ENCODE peak calls at places on chromosomes 2 and 18, in ten cellular contexts. One of them, this sample, is unnamed. For H3K4me1, the result is how much of the 10 kb centered on the place peaks cover.

GRCh38 chr2:162828545-162828944 is 10.0 kb downstream of the KCNH7 start:
- DNase-seq in lung: no peak
- DNase-seq in DND-41: no peak
- DNase-seq in upper lobe of right lung: no peak
- DNase-seq in IMR-90: no peak
- DNase-seq in H1: no peak
- DNase-seq in tibial artery: no peak
- DNase-seq in kidney: no peak
- DNase-seq in MM.1S: peak
- DNase-seq in HCT116: no peak
- DNase-seq in this sample: no peak

GRCh38 chr2:123993728-123994323 is 31.3 kb upstream of the CNTNAP5 start:
- DNase-seq in lung: peak
- DNase-seq in DND-41: peak
- DNase-seq in upper lobe of right lung: no peak
- DNase-seq in IMR-90: no peak
- DNase-seq in H1: peak
- DNase-seq in tibial artery: no peak
- DNase-seq in kidney: no peak
- DNase-seq in MM.1S: peak
- DNase-seq in HCT116: no peak
- DNase-seq in this sample: no peak

GRCh38 chr2:54106631-54107454 is 8.6 kb upstream of the ACYP2 start:
- DNase-seq in lung: no peak
- DNase-seq in DND-41: peak
- DNase-seq in upper lobe of right lung: no peak
- DNase-seq in IMR-90: peak
- DNase-seq in H1: no peak
- DNase-seq in tibial artery: no peak
- DNase-seq in kidney: no peak
- DNase-seq in MM.1S: peak
- DNase-seq in HCT116: peak
- DNase-seq in this sample: no peak

GRCh38 chr18:24983566-24983965 is 368.4 kb downstream of the ZNF521 start:
- DNase-seq in lung: no peak
- DNase-seq in DND-41: no peak
- DNase-seq in upper lobe of right lung: no peak
- DNase-seq in IMR-90: no peak
- DNase-seq in H1: no peak
- DNase-seq in tibial artery: no peak
- DNase-seq in kidney: no peak
- DNase-seq in MM.1S: no peak
- DNase-seq in HCT116: no peak
- DNase-seq in this sample: no peak

GRCh38 chr2:127637725-127638252 is 8.2 kb upstream of the GPR17 start:
- DNase-seq in lung: no peak
- DNase-seq in DND-41: peak
- DNase-seq in upper lobe of right lung: no peak
- DNase-seq in IMR-90: peak
- DNase-seq in H1: peak
- DNase-seq in tibial artery: no peak
- DNase-seq in kidney: no peak
- DNase-seq in MM.1S: no peak
- DNase-seq in HCT116: peak
- DNase-seq in this sample: peak

GRCh38 chr18:36499938-36500337 is 202.4 kb downstream of the FHOD3 start:
- DNase-seq in lung: no peak
- DNase-seq in DND-41: no peak
- DNase-seq in upper lobe of right lung: no peak
- DNase-seq in IMR-90: no peak
- DNase-seq in H1: no peak
- DNase-seq in tibial artery: no peak
- DNase-seq in kidney: no peak
- DNase-seq in MM.1S: no peak
- DNase-seq in HCT116: no peak
- DNase-seq in this sample: no peak

GRCh38 chr2:46175409-46175808 is 121.8 kb upstream of the EPAS1 start:
- DNase-seq in lung: no peak
- DNase-seq in DND-41: no peak
- DNase-seq in upper lobe of right lung: no peak
- DNase-seq in IMR-90: peak
- DNase-seq in H1: no peak
- DNase-seq in tibial artery: no peak
- DNase-seq in kidney: no peak
- DNase-seq in MM.1S: no peak
- DNase-seq in HCT116: no peak
- DNase-seq in this sample: no peak

GRCh38 chr18:33946322-33946721 is 278.4 kb downstream of the NOL4 start:
- DNase-seq in lung: no peak
- DNase-seq in DND-41: no peak
- DNase-seq in upper lobe of right lung: no peak
- DNase-seq in IMR-90: no peak
- DNase-seq in H1: no peak
- DNase-seq in tibial artery: no peak
- DNase-seq in kidney: no peak
- DNase-seq in MM.1S: no peak
- DNase-seq in HCT116: no peak
- DNase-seq in this sample: no peak

DNA sequence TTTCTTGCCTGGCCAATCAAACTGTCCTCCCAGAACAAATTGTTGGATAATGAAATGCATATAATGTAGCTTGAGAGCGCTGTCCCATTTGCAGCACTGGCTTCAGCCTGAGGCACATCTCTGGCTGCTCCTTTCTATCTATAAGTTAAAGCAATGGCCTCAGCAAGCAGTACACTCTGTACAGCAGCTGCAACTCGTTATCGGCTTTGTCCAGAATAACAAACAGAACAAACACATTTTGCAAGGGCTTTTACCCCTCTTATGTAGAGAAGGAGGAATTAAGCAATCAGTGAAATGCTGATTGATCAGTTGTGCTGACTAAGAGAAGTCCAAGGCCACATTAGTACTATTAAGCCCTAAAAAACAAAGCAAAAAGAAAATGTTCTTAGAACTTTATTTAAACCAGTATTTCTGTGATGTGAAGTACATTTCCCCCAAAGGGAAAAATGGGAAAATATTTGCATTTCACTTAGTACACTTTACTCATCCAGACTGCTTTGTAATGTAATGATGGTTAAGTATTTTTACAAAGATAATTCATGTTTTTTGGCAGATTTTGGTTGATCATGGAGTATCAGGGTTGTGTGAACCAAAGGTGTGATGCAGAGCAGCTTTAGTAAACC is 15.0 kb upstream of the CPS1 start:
- DNase-seq in lung: no peak
- DNase-seq in DND-41: no peak
- DNase-seq in upper lobe of right lung: no peak
- DNase-seq in IMR-90: peak
- DNase-seq in H1: no peak
- DNase-seq in tibial artery: no peak
- DNase-seq in kidney: no peak
- DNase-seq in MM.1S: no peak
- DNase-seq in HCT116: no peak
- DNase-seq in this sample: no peak
- H3K4me1 ChIP-seq in lung: under half
- H3K4me1 ChIP-seq in DND-41: under half
- H3K4me1 ChIP-seq in upper lobe of right lung: under half
- H3K4me1 ChIP-seq in IMR-90: under half
- H3K4me1 ChIP-seq in H1: under half
- H3K4me1 ChIP-seq in tibial artery: under half
- H3K4me1 ChIP-seq in kidney: under half
- H3K4me1 ChIP-seq in MM.1S: under half
- H3K4me1 ChIP-seq in HCT116: under half
- H3K4me1 ChIP-seq in this sample: under half

GRCh38 chr2:29290293-29291052 is 175.3 kb downstream of the CLIP4 start:
- DNase-seq in lung: no peak
- DNase-seq in DND-41: no peak
- DNase-seq in upper lobe of right lung: no peak
- DNase-seq in IMR-90: no peak
- DNase-seq in H1: no peak
- DNase-seq in tibial artery: peak
- DNase-seq in kidney: no peak
- DNase-seq in MM.1S: no peak
- DNase-seq in HCT116: no peak
- DNase-seq in this sample: no peak

GRCh38 chr2:29293830-29294438 is 178.7 kb downstream of the CLIP4 start:
- DNase-seq in lung: no peak
- DNase-seq in DND-41: peak
- DNase-seq in upper lobe of right lung: peak
- DNase-seq in IMR-90: peak
- DNase-seq in H1: no peak
- DNase-seq in tibial artery: peak
- DNase-seq in kidney: no peak
- DNase-seq in MM.1S: peak
- DNase-seq in HCT116: peak
- DNase-seq in this sample: no peak

GRCh38 chr2:29296585-29296984 is 181.4 kb downstream of the CLIP4 start:
- DNase-seq in lung: no peak
- DNase-seq in DND-41: no peak
- DNase-seq in upper lobe of right lung: peak
- DNase-seq in IMR-90: no peak
- DNase-seq in H1: no peak
- DNase-seq in tibial artery: no peak
- DNase-seq in kidney: no peak
- DNase-seq in MM.1S: no peak
- DNase-seq in HCT116: no peak
- DNase-seq in this sample: no peak

DNA sequence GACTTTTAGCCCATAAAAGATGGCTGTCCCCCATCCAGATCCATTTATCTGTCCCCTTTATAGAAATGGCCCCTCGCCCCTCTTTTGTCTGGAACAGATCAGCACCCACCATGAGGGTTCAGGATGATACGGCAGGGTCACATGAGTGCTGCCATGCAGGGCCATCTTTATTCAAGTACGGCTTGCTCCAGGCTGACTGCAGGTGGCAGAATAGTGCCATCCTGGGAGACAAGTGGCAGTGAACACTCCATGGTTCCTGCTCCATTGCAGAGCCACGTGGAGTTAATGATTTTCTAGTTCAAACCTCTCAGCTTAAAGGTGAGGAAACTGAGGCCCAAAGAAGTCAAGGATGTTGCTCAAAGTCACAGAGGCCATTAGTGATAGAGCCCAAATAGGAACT is 180.6 kb downstream of the CLIP4 start:
- DNase-seq in lung: no peak
- DNase-seq in DND-41: peak
- DNase-seq in upper lobe of right lung: peak
- DNase-seq in IMR-90: peak
- DNase-seq in H1: no peak
- DNase-seq in tibial artery: peak
- DNase-seq in kidney: no peak
- DNase-seq in MM.1S: no peak
- DNase-seq in HCT116: peak
- DNase-seq in this sample: no peak
- TF ChIP-seq CTCF in lung: no peak
- TF ChIP-seq CTCF in DND-41: peak
- TF ChIP-seq CTCF in upper lobe of right lung: peak
- TF ChIP-seq CTCF in IMR-90: peak
- TF ChIP-seq CTCF in H1: peak
- TF ChIP-seq CTCF in tibial artery: no peak
- TF ChIP-seq CTCF in kidney: peak
- TF ChIP-seq CTCF in MM.1S: no peak
- TF ChIP-seq CTCF in HCT116: peak
- TF ChIP-seq CTCF in this sample: no peak

GRCh38 chr2:222795671-222796357 is 65.0 kb upstream of the ACSL3 start:
- DNase-seq in lung: no peak
- DNase-seq in DND-41: no peak
- DNase-seq in upper lobe of right lung: no peak
- DNase-seq in IMR-90: no peak
- DNase-seq in H1: no peak
- DNase-seq in tibial artery: no peak
- DNase-seq in kidney: no peak
- DNase-seq in MM.1S: no peak
- DNase-seq in HCT116: no peak
- DNase-seq in this sample: no peak

GRCh38 chr2:222794585-222795579 is 66.0 kb upstream of the ACSL3 start:
- DNase-seq in lung: no peak
- DNase-seq in DND-41: no peak
- DNase-seq in upper lobe of right lung: no peak
- DNase-seq in IMR-90: no peak
- DNase-seq in H1: peak
- DNase-seq in tibial artery: no peak
- DNase-seq in kidney: no peak
- DNase-seq in MM.1S: no peak
- DNase-seq in HCT116: no peak
- DNase-seq in this sample: no peak

GRCh38 chr2:222797308-222797707 is 63.5 kb upstream of the ACSL3 start:
- DNase-seq in lung: no peak
- DNase-seq in DND-41: no peak
- DNase-seq in upper lobe of right lung: no peak
- DNase-seq in IMR-90: peak
- DNase-seq in H1: no peak
- DNase-seq in tibial artery: no peak
- DNase-seq in kidney: no peak
- DNase-seq in MM.1S: no peak
- DNase-seq in HCT116: no peak
- DNase-seq in this sample: no peak

GRCh38 chr2:222796413-222797103 is 64.3 kb upstream of the ACSL3 start:
- DNase-seq in lung: no peak
- DNase-seq in DND-41: no peak
- DNase-seq in upper lobe of right lung: no peak
- DNase-seq in IMR-90: peak
- DNase-seq in H1: no peak
- DNase-seq in tibial artery: no peak
- DNase-seq in kidney: no peak
- DNase-seq in MM.1S: no peak
- DNase-seq in HCT116: no peak
- DNase-seq in this sample: peak

DNA sequence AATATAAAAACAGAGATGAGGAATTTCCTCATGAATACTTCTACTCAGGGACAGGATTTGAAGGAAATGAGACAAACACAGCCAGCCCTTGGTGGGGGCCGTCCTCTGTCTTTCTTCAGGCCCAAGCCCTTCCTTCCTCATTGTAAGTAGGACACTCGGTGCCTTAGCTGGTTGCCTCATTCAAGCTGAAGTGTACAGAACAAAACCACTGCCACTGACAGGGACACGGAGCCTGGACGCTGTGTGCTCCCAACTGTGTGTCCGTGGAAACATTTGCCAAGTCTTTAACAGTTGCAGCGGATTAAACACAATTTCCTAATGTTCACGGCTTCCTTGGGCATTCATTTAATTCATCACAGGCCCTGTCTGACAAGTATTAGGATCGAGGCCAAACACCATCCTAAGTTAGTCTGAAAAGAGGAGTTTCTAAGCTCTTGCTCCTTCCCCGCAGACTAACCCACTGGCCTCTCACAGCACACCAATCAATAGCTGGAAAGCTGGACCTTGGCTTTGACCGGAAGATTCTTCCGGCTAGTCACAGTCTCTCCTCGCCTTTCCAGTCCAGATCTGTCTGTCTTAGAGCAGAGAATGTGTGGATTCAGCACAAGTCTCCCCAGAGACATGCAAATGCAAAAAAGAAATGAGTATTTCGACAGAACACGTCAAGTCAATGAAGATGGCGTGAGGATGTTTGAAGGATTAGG is 68.7 kb upstream of the ACSL3 start:
- DNase-seq in lung: peak
- DNase-seq in DND-41: no peak
- DNase-seq in upper lobe of right lung: peak
- DNase-seq in IMR-90: no peak
- DNase-seq in H1: no peak
- DNase-seq in tibial artery: peak
- DNase-seq in kidney: peak
- DNase-seq in MM.1S: no peak
- DNase-seq in HCT116: no peak
- DNase-seq in this sample: peak
- H3K4me3 ChIP-seq in lung: no peak
- H3K4me3 ChIP-seq in DND-41: no peak
- H3K4me3 ChIP-seq in upper lobe of right lung: no peak
- H3K4me3 ChIP-seq in IMR-90: no peak
- H3K4me3 ChIP-seq in H1: no peak
- H3K4me3 ChIP-seq in tibial artery: no peak
- H3K4me3 ChIP-seq in kidney: no peak
- H3K4me3 ChIP-seq in MM.1S: no peak
- H3K4me3 ChIP-seq in HCT116: no peak
- H3K4me3 ChIP-seq in this sample: no peak

GRCh38 chr2:68231061-68231372 is 21.3 kb downstream of the PPP3R1 start:
- DNase-seq in lung: no peak
- DNase-seq in DND-41: no peak
- DNase-seq in upper lobe of right lung: no peak
- DNase-seq in IMR-90: no peak
- DNase-seq in H1: no peak
- DNase-seq in tibial artery: no peak
- DNase-seq in kidney: no peak
- DNase-seq in MM.1S: no peak
- DNase-seq in HCT116: no peak
- DNase-seq in this sample: no peak
- H3K4me1 ChIP-seq in lung: under half
- H3K4me1 ChIP-seq in DND-41: under half
- H3K4me1 ChIP-seq in upper lobe of right lung: under half
- H3K4me1 ChIP-seq in IMR-90: under half
- H3K4me1 ChIP-seq in H1: under half
- H3K4me1 ChIP-seq in tibial artery: half or more
- H3K4me1 ChIP-seq in kidney: under half
- H3K4me1 ChIP-seq in MM.1S: under half
- H3K4me1 ChIP-seq in HCT116: under half
- H3K4me1 ChIP-seq in this sample: under half